ENCODE peak calls at places on chromosome 2, in ten cellular contexts. One of them, this sample, is unnamed.

GRCh38 chr2:68272246-68272987 is 20.1 kb upstream of the PPP3R1 start:
- DNase-seq in activated CD8-positive, alpha-beta memory T cell treated with anti-CD3 and anti-CD28 coated beads, Interleukin-2, amount 50 U/mL, for 48 hours: no peak
- DNase-seq in mucosa of gallbladder: no peak
- DNase-seq in activated T-helper 1 cell treated with Interleukin-2 at 50 U/mL for 16 hours: no peak
- DNase-seq in stimulated activated CD4-positive, alpha-beta T cell treated with anti-CD3 and anti-CD28 coated beads, Interleukin-4, amount 100 ng/mL, for 24 hours: no peak
- DNase-seq in NAMALWA: no peak
- DNase-seq in activated T-cell treated with anti-CD3 and anti-CD28 coated beads, Interleukin-2, amount 50 U/mL, for 24 hours: no peak
- DNase-seq in GM20000: no peak
- DNase-seq in aorta: no peak
- DNase-seq in effector CD4-positive, alpha-beta T cell: no peak
- DNase-seq in this sample: no peak

GRCh38 chr2:240225116-240225515 is 84.7 kb upstream of the OTOS start:
- DNase-seq in activated CD8-positive, alpha-beta memory T cell treated with anti-CD3 and anti-CD28 coated beads, Interleukin-2, amount 50 U/mL, for 48 hours: no peak
- DNase-seq in mucosa of gallbladder: no peak
- DNase-seq in activated T-helper 1 cell treated with Interleukin-2 at 50 U/mL for 16 hours: no peak
- DNase-seq in stimulated activated CD4-positive, alpha-beta T cell treated with anti-CD3 and anti-CD28 coated beads, Interleukin-4, amount 100 ng/mL, for 24 hours: no peak
- DNase-seq in NAMALWA: no peak
- DNase-seq in activated T-cell treated with anti-CD3 and anti-CD28 coated beads, Interleukin-2, amount 50 U/mL, for 24 hours: no peak
- DNase-seq in GM20000: no peak
- DNase-seq in aorta: no peak
- DNase-seq in effector CD4-positive, alpha-beta T cell: no peak
- DNase-seq in this sample: no peak

GRCh38 chr2:31967790-31968189 is 43.0 kb downstream of the MEMO1 start:
- DNase-seq in activated CD8-positive, alpha-beta memory T cell treated with anti-CD3 and anti-CD28 coated beads, Interleukin-2, amount 50 U/mL, for 48 hours: no peak
- DNase-seq in mucosa of gallbladder: no peak
- DNase-seq in activated T-helper 1 cell treated with Interleukin-2 at 50 U/mL for 16 hours: no peak
- DNase-seq in stimulated activated CD4-positive, alpha-beta T cell treated with anti-CD3 and anti-CD28 coated beads, Interleukin-4, amount 100 ng/mL, for 24 hours: no peak
- DNase-seq in NAMALWA: no peak
- DNase-seq in activated T-cell treated with anti-CD3 and anti-CD28 coated beads, Interleukin-2, amount 50 U/mL, for 24 hours: no peak
- DNase-seq in GM20000: no peak
- DNase-seq in aorta: no peak
- DNase-seq in effector CD4-positive, alpha-beta T cell: no peak
- DNase-seq in this sample: no peak

GRCh38 chr2:206173147-206173546 is 13.5 kb downstream of the EEF1B2 start:
- DNase-seq in activated CD8-positive, alpha-beta memory T cell treated with anti-CD3 and anti-CD28 coated beads, Interleukin-2, amount 50 U/mL, for 48 hours: no peak
- DNase-seq in mucosa of gallbladder: no peak
- DNase-seq in activated T-helper 1 cell treated with Interleukin-2 at 50 U/mL for 16 hours: no peak
- DNase-seq in stimulated activated CD4-positive, alpha-beta T cell treated with anti-CD3 and anti-CD28 coated beads, Interleukin-4, amount 100 ng/mL, for 24 hours: no peak
- DNase-seq in NAMALWA: peak
- DNase-seq in activated T-cell treated with anti-CD3 and anti-CD28 coated beads, Interleukin-2, amount 50 U/mL, for 24 hours: no peak
- DNase-seq in GM20000: no peak
- DNase-seq in aorta: no peak
- DNase-seq in effector CD4-positive, alpha-beta T cell: no peak
- DNase-seq in this sample: no peak

GRCh38 chr2:78245394-78246140 is 723.4 kb upstream of the LRRTM4 start:
- DNase-seq in activated CD8-positive, alpha-beta memory T cell treated with anti-CD3 and anti-CD28 coated beads, Interleukin-2, amount 50 U/mL, for 48 hours: no peak
- DNase-seq in mucosa of gallbladder: no peak
- DNase-seq in activated T-helper 1 cell treated with Interleukin-2 at 50 U/mL for 16 hours: no peak
- DNase-seq in stimulated activated CD4-positive, alpha-beta T cell treated with anti-CD3 and anti-CD28 coated beads, Interleukin-4, amount 100 ng/mL, for 24 hours: no peak
- DNase-seq in NAMALWA: no peak
- DNase-seq in activated T-cell treated with anti-CD3 and anti-CD28 coated beads, Interleukin-2, amount 50 U/mL, for 24 hours: no peak
- DNase-seq in GM20000: no peak
- DNase-seq in aorta: no peak
- DNase-seq in effector CD4-positive, alpha-beta T cell: no peak
- DNase-seq in this sample: no peak

GRCh38 chr2:188623995-188624643 is 332.4 kb downstream of the GULP1 start:
- DNase-seq in activated CD8-positive, alpha-beta memory T cell treated with anti-CD3 and anti-CD28 coated beads, Interleukin-2, amount 50 U/mL, for 48 hours: no peak
- DNase-seq in mucosa of gallbladder: no peak
- DNase-seq in activated T-helper 1 cell treated with Interleukin-2 at 50 U/mL for 16 hours: no peak
- DNase-seq in stimulated activated CD4-positive, alpha-beta T cell treated with anti-CD3 and anti-CD28 coated beads, Interleukin-4, amount 100 ng/mL, for 24 hours: no peak
- DNase-seq in NAMALWA: no peak
- DNase-seq in activated T-cell treated with anti-CD3 and anti-CD28 coated beads, Interleukin-2, amount 50 U/mL, for 24 hours: no peak
- DNase-seq in GM20000: no peak
- DNase-seq in aorta: no peak
- DNase-seq in effector CD4-positive, alpha-beta T cell: no peak
- DNase-seq in this sample: no peak

GRCh38 chr2:100822587-100823248 is 2.8 kb downstream of the NPAS2 start:
- DNase-seq in activated CD8-positive, alpha-beta memory T cell treated with anti-CD3 and anti-CD28 coated beads, Interleukin-2, amount 50 U/mL, for 48 hours: no peak
- DNase-seq in mucosa of gallbladder: no peak
- DNase-seq in activated T-helper 1 cell treated with Interleukin-2 at 50 U/mL for 16 hours: no peak
- DNase-seq in stimulated activated CD4-positive, alpha-beta T cell treated with anti-CD3 and anti-CD28 coated beads, Interleukin-4, amount 100 ng/mL, for 24 hours: no peak
- DNase-seq in NAMALWA: no peak
- DNase-seq in activated T-cell treated with anti-CD3 and anti-CD28 coated beads, Interleukin-2, amount 50 U/mL, for 24 hours: no peak
- DNase-seq in GM20000: no peak
- DNase-seq in aorta: no peak
- DNase-seq in effector CD4-positive, alpha-beta T cell: no peak
- DNase-seq in this sample: peak

GRCh38 chr2:232598293-232598692 is 35.1 kb upstream of the EFHD1 start:
- DNase-seq in activated CD8-positive, alpha-beta memory T cell treated with anti-CD3 and anti-CD28 coated beads, Interleukin-2, amount 50 U/mL, for 48 hours: no peak
- DNase-seq in mucosa of gallbladder: no peak
- DNase-seq in activated T-helper 1 cell treated with Interleukin-2 at 50 U/mL for 16 hours: no peak
- DNase-seq in stimulated activated CD4-positive, alpha-beta T cell treated with anti-CD3 and anti-CD28 coated beads, Interleukin-4, amount 100 ng/mL, for 24 hours: no peak
- DNase-seq in NAMALWA: no peak
- DNase-seq in activated T-cell treated with anti-CD3 and anti-CD28 coated beads, Interleukin-2, amount 50 U/mL, for 24 hours: no peak
- DNase-seq in GM20000: no peak
- DNase-seq in aorta: no peak
- DNase-seq in effector CD4-positive, alpha-beta T cell: no peak
- DNase-seq in this sample: no peak